ENCODE peak calls at places on chromosomes 13 and 19, in ten cellular contexts. C is A549, N is brain microvascular endothelial cell, F is astrocyte of the cerebellum, A is nephron progenitor cell, D is GM10248, R is body of pancreas, T is fibroblast of the aortic adventitia, M is progenitor cell of endocrine pancreas, L is transverse colon. K is an unnamed sample.

GRCh38 chr19:18021121-18021755 is 13.3 kb downstream of the ARRDC2 start:
- DNase-seq in N (peak), L (peak), D (peak), A (no peak), F (peak), T (peak), M (no peak), C (no peak), R (peak), K (no peak)

GRCh38 chr19:47719047-47719885 is 6.0 kb downstream of the EHD2 start:
- DNase-seq in L (peak), A (peak), R (peak), T (peak), M (no peak), D (no peak), C (peak), F (peak), N (peak), K (peak)

GRCh38 chr19:45442927-45443461 is 19.3 kb upstream of the ERCC1 start:
- DNase-seq in T (peak), M (no peak), A (peak), L (peak), N (peak), R (no peak), D (no peak), F (no peak), C (no peak), K (no peak)

GRCh38 chr13:21014139-21014665 is 47.2 kb downstream of the LATS2 start:
- DNase-seq in T (no peak), C (no peak), A (peak), M (no peak), D (no peak), L (no peak), R (no peak), F (no peak), N (no peak), K (no peak)

GRCh38 chr19:13267131-13267530 is 116.9 kb downstream of the IER2 start:
- DNase-seq in T (no peak), F (no peak), R (no peak), A (no peak), L (no peak), C (no peak), M (no peak), D (no peak), N (no peak), K (no peak)

GRCh38 chr13:80082396-80083096 is 258.4 kb downstream of the SPRY2 start:
- DNase-seq in T (peak), M (no peak), A (no peak), N (peak), L (no peak), C (no peak), R (no peak), D (no peak), F (peak), K (no peak)

GRCh38 chr13:31048521-31048920 is 113.2 kb downstream of the HSPH1 start:
- DNase-seq in N (no peak), M (no peak), L (no peak), R (no peak), C (no peak), T (peak), D (no peak), F (no peak), A (no peak), K (no peak)

GRCh38 chr19:57560049-57560491 is 407 bp upstream of the ZNF550 start:
- DNase-seq in R (no peak), F (no peak), M (no peak), A (no peak), D (no peak), N (peak), C (no peak), T (peak), L (no peak), K (no peak)

GRCh38 chr19:12786149-12786870 is 5.0 kb upstream of the JUNB start:
- DNase-seq in F (no peak), R (peak), M (no peak), A (no peak), C (no peak), T (no peak), D (no peak), N (no peak), L (peak), K (no peak)

GRCh38 chr19:4360081-4360569 is 16.8 kb downstream of the MPND start:
- DNase-seq in C (no peak), M (no peak), F (no peak), R (no peak), L (no peak), D (no peak), T (no peak), N (no peak), A (no peak), K (no peak)

GRCh38 chr19:18431351-18432197 is 6.4 kb downstream of the ISYNA1 start:
- DNase-seq in R (no peak), N (no peak), M (no peak), A (no peak), C (no peak), T (no peak), L (no peak), F (no peak), D (no peak), K (no peak)

GRCh38 chr19:46660008-46660517 is 919 bp downstream of the DACT3 start:
- DNase-seq in F (no peak), D (peak), M (no peak), C (no peak), A (peak), R (no peak), T (peak), L (no peak), N (no peak), K (no peak)

GRCh38 chr19:33416307-33417215 is 43.1 kb downstream of the CEBPG start:
- DNase-seq in A (peak), L (peak), D (peak), M (peak), C (peak), T (peak), N (peak), R (peak), F (peak), K (no peak)

GRCh38 chr19:1715540-1715939 is 37.8 kb upstream of the ONECUT3 start:
- DNase-seq in C (no peak), R (no peak), L (no peak), T (no peak), A (no peak), N (no peak), D (no peak), M (no peak), F (no peak), K (no peak)

GRCh38 chr19:29662604-29663404 is 2.5 kb upstream of the PLEKHF1 start:
- DNase-seq in L (peak), A (no peak), F (peak), M (no peak), R (peak), C (no peak), T (peak), N (peak), D (no peak), K (peak)

GRCh38 chr19:36745870-36746269 is 26.7 kb downstream of the ZNF850 start:
- DNase-seq in F (no peak), N (no peak), T (no peak), D (no peak), L (no peak), C (no peak), R (no peak), A (no peak), M (no peak), K (no peak)

GRCh38 chr13:89852570-89852969 is 1494.9 kb upstream of the MIR17HG start:
- DNase-seq in L (no peak), N (no peak), D (no peak), M (no peak), F (no peak), R (no peak), C (no peak), T (no peak), A (no peak), K (no peak)

GRCh38 chr13:49635599-49636433 is 7.5 kb downstream of the ARL11 start:
- DNase-seq in M (no peak), A (no peak), R (no peak), C (no peak), L (no peak), N (peak), D (no peak), F (no peak), T (peak), K (no peak)

GRCh38 chr19:589693-590395 is at the start of gene HCN2:
- DNase-seq in L (no peak), C (no peak), D (no peak), R (no peak), N (no peak), F (no peak), M (no peak), A (no peak), T (no peak), K (no peak)

GRCh38 chr13:24355103-24355502 is 45.7 kb downstream of the C1QTNF9 start:
- DNase-seq in A (no peak), M (no peak), N (no peak), L (no peak), D (no peak), T (no peak), R (no peak), F (no peak), C (no peak), K (no peak)

GRCh38 chr13:110625771-110626321 is 10.5 kb downstream of the NAXD start:
- DNase-seq in A (no peak), L (peak), M (no peak), C (no peak), F (no peak), R (no peak), T (no peak), D (no peak), N (no peak), K (no peak)

DNA sequence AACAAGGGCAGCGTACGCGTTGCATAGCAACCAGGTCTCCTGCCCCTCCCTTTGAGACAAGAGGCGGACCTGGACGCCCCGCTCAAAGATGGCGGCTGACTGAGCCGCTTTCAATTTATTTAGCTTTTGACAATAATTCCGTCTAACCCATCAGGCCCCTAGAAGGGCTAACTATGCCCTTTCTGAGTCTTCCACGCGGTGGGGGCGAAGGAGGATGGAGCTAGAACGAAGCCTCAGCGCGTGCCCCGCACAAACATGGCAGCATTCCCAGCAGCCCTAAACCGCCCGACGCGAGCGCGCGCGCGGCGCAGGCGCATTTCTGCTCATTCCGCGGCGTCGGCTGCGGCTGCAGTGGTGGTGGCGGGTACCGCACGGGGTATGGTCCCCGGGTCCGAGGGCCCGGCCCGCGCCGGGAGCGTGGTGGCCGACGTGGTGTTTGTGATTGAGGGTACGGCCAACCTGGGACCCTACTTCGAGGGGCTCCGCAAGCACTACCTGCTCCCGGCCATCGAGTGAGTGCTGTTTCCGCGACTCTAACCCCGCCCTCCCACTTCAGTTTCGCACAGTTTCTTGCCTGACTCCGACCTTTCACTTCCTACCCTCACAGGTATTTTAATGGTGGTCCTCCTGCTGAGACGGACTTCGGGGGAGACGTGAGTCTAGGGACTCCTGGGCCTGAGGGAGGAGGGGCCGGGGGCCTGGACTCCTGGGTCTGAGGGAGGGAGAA is at the start of gene MED25:
- DNase-seq in D (peak), T (peak), F (peak), C (peak), R (peak), L (peak), A (peak), N (peak), M (peak), K (peak)
- TF ChIP-seq CTCF in D (no peak), T (peak), F (peak), C (no peak), R (peak), L (peak), A (no peak), N (no peak), M (peak), K (no peak)

DNA sequence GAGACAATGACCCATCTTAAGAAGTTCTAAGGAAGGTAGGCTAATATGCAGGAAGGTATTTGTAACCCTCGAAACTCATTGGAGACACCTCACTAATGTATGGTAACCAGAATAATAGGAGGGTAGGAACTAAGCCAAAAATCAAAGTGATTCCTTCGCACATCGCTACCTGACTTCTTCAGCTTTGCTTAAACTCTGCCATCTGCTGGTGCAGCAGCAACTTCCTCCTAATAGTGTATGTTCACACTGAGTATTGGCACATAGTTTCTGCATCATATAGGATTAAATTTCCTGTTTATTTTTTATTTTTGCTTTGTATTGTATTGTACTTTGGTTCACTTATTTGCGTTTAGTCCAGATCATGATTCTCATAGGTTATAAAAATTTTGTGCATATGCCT is 676.2 kb downstream of the GPC5 start:
- DNase-seq in L (no peak), N (no peak), D (no peak), T (no peak), R (peak), M (no peak), C (no peak), F (no peak), A (no peak), K (no peak)
- TF ChIP-seq CTCF in L (peak), N (peak), D (peak), T (no peak), R (peak), M (peak), C (peak), F (peak), A (peak), K (no peak)

GRCh38 chr19:51096473-51097165 is 11.6 kb downstream of the CTU1 start:
- DNase-seq in M (no peak), C (peak), N (no peak), R (no peak), T (no peak), A (no peak), D (no peak), F (no peak), L (no peak), K (no peak)

GRCh38 chr19:51093510-51094345 is 11.0 kb upstream of the KLK14 start:
- DNase-seq in F (no peak), D (no peak), N (no peak), L (no peak), M (no peak), C (no peak), T (no peak), R (no peak), A (no peak), K (no peak)

GRCh38 chr19:51097166-51097736 is 11.0 kb downstream of the CTU1 start:
- DNase-seq in D (peak), F (peak), T (peak), N (peak), L (peak), R (peak), A (peak), M (peak), C (peak), K (no peak)

GRCh38 chr19:51093066-51093465 is 10.4 kb upstream of the KLK14 start:
- DNase-seq in C (no peak), F (no peak), A (no peak), D (no peak), L (no peak), T (no peak), M (no peak), R (no peak), N (no peak), K (no peak)

GRCh38 chr19:51094696-51095279 is 12.1 kb upstream of the KLK14 start:
- DNase-seq in D (peak), L (no peak), R (peak), T (no peak), A (peak), C (peak), N (no peak), F (no peak), M (peak), K (no peak)
- TF ChIP-seq CTCF in D (peak), L (peak), R (peak), T (peak), A (peak), C (peak), N (peak), F (peak), M (peak), K (peak)

DNA sequence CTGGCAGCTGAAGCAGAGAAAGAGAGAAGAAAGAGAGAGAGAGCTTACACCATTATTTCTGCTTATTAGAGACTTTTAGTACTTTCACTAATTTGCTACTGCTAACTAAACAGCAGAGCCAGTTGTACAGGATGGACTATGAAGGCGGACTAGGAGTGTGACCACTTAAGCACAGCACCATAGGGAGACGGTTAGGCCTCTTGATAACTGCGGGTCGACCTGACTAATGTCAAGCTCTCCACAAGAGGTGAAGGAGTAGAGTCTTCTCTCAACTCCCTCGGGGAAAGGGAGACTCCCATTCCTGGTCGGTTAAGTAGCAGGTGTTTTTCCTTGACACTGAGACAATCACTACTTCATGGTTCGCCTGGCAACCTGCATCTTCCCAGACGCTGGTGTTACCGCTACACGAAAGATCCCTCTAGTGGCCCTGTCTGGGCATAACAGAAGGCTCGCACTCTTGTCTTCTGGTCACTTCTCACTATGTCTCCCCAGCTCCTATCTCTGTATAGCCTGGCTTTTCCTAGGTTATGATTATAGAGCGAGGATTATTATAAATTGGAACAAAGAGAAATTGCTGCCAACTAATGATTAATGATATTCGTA is 5.3 kb upstream of the PSG7 start:
- DNase-seq in M (no peak), D (no peak), A (no peak), R (no peak), N (no peak), T (peak), C (peak), F (no peak), L (no peak), K (no peak)
- TF ChIP-seq CTCF in M (no peak), D (peak), A (no peak), R (peak), N (peak), T (peak), C (peak), F (peak), L (peak), K (peak)

DNA sequence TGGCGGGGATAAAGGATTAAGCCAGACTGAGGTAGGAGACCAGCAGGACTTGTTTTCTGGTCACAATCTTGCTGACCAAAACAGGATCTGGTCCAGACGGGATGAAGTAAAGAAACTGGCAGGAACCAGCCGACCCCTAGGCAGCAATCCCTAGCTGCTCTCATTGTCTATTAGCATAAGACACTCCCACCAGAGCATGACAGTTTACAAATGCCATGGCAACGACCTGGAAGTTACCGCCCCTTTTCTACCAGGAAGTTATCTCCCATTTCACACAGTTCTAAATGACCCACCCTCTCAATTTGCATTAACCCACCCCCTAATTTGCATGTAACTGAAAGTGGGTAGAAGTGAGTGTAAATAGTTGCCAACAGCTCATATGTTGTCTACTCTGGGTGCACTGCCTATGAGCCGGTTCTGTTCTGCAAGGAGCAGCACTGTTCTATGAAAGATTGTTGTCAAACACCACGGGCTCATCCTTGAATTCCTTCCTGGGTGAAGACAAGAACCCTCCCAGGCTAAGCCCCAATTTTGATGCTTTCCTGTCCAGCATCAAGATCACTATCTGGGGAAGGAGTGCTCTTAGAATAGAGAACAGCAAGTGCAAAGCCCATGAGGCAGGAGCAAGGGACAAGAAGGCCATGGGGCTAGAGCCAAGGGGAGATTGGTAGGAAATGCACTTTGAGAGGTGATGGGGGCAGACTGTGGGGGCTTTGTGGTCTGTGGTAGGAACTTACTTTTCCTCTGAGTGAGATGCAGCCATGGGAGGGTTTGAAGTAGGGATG is 13.9 kb upstream of the FBXO27 start:
- DNase-seq in M (no peak), N (no peak), R (no peak), A (no peak), F (no peak), D (no peak), T (peak), L (no peak), C (no peak), K (no peak)
- TF ChIP-seq CTCF in M (no peak), N (no peak), R (no peak), A (no peak), F (no peak), D (no peak), T (no peak), L (no peak), C (no peak), K (no peak)

DNA sequence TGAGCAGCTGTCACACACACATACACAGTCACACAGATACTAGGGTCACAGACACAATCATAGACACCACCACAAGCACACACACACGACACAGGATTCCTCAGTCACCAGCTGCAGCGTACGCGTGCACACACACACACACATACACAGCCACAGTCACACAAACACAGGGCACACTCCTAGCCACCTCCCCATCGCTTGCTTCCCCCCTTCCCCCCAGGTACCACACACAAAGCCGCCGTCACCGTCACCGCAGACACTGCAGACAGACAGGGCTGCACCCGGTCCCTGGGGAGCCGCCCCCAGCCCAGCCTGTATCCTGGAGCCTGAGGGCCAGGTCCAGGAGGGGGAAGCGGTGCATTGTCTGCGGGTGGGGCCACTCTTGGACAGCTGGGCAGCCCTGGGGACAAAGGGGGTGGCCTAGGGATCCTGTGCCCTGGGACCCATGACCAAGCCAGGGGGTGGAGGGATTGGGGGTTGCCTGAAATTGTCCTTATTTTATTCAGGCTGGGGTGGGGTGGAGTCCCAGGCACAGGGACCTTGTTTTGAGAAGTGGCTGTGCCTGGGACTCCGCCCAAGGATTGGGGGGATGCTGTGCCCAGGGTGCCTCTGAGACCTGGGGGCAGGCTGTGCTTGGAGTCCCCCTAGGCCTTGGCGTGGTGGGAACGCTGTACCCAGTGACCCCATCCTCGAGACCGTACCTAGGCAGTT is 957 bp downstream of the NUMBL start:
- DNase-seq in F (no peak), N (peak), D (no peak), T (peak), M (no peak), C (no peak), L (no peak), R (no peak), A (peak), K (no peak)
- TF ChIP-seq CTCF in F (no peak), N (no peak), D (no peak), T (no peak), M (no peak), C (no peak), L (no peak), R (no peak), A (no peak), K (no peak)